ENCODE peak calls at places on chromosomes 13 and 19, in nine cellular contexts. R, K, Y, E, N, W, L, V and S are unnamed samples.

GRCh38 chr13:110396913-110397379 is 89.9 kb downstream of the COL4A2 start:
- DNase-seq in K (no peak), R (peak), Y (peak), V (no peak), L (peak), W (peak), N (peak), E (no peak), S (peak)

GRCh38 chr19:38551450-38551813 is 66.3 kb downstream of the MAP4K1 start:
- DNase-seq in E (no peak), W (no peak), L (no peak), V (peak), R (no peak), K (no peak), Y (no peak), N (no peak), S (no peak)

GRCh38 chr19:37896142-37896541 is 10.3 kb downstream of the WDR87 start:
- DNase-seq in N (no peak), L (no peak), R (no peak), E (no peak), K (no peak), V (no peak), W (no peak), Y (no peak), S (no peak)

GRCh38 chr19:18091217-18091608 is 4.5 kb upstream of the IL12RB1 start:
- DNase-seq in V (peak), R (no peak), Y (no peak), W (no peak), L (peak), K (peak), E (no peak), N (peak), S (no peak)

GRCh38 chr19:54707932-54708331 is 16.3 kb upstream of the KIR3DL3 start:
- DNase-seq in R (no peak), W (no peak), E (no peak), Y (no peak), K (no peak), N (no peak), V (peak), L (no peak), S (no peak)

GRCh38 chr19:17504030-17504429 is 7.4 kb upstream of the PGLS start:
- DNase-seq in K (no peak), E (no peak), L (no peak), N (no peak), W (peak), V (no peak), Y (no peak), R (no peak), S (no peak)

GRCh38 chr13:76889254-76889653 is 3.0 kb upstream of the KCTD12 start:
- DNase-seq in W (no peak), K (no peak), Y (no peak), N (no peak), E (no peak), V (no peak), L (no peak), R (peak), S (no peak)

GRCh38 chr19:7973883-7974282 is 30.4 kb upstream of the TIMM44 start:
- DNase-seq in V (no peak), R (no peak), K (no peak), N (peak), L (peak), Y (peak), E (no peak), W (no peak), S (no peak)

GRCh38 chr19:35075202-35076025 is 33.9 kb downstream of the HPN start:
- DNase-seq in E (no peak), V (no peak), Y (no peak), K (no peak), L (no peak), N (no peak), W (no peak), R (no peak), S (no peak)

GRCh38 chr13:42581427-42581826 is 7.5 kb downstream of the TNFSF11 start:
- DNase-seq in W (no peak), V (no peak), L (no peak), K (no peak), R (no peak), N (no peak), E (no peak), Y (no peak), S (no peak)

GRCh38 chr13:109719962-109720646 is 66.3 kb downstream of the IRS2 start:
- DNase-seq in N (no peak), V (no peak), R (no peak), Y (no peak), W (no peak), K (no peak), L (no peak), E (no peak), S (no peak)

GRCh38 chr13:67120872-67121531 is 109.1 kb downstream of the PCDH9 start:
- DNase-seq in L (no peak), R (peak), V (no peak), E (no peak), N (no peak), W (peak), K (no peak), Y (no peak), S (no peak)

GRCh38 chr13:25375727-25376358 is 4.1 kb downstream of the ATP8A2 start:
- DNase-seq in E (peak), R (peak), W (peak), K (peak), V (peak), L (peak), Y (no peak), N (no peak), S (no peak)

GRCh38 chr13:32212420-32212819 is 102.7 kb downstream of the ZAR1L start:
- DNase-seq in K (no peak), E (no peak), R (peak), V (no peak), Y (no peak), W (peak), N (no peak), L (no peak), S (no peak)

GRCh38 chr19:2291185-2291751 is 9.3 kb upstream of the PEAK3 start:
- DNase-seq in L (no peak), N (no peak), E (no peak), K (no peak), V (no peak), R (no peak), Y (peak), W (peak), S (no peak)

GRCh38 chr19:32372726-32373613 is 27.6 kb downstream of the ZNF507 start:
- DNase-seq in V (no peak), L (no peak), W (peak), Y (no peak), N (no peak), K (no peak), E (no peak), R (no peak), S (no peak)

GRCh38 chr13:25902946-25903345 is 148.9 kb downstream of the SHISA2 start:
- DNase-seq in E (no peak), K (no peak), Y (no peak), V (peak), L (no peak), W (no peak), R (no peak), N (no peak), S (no peak)

GRCh38 chr19:58543826-58544590 is at the start of gene TRIM28:
- DNase-seq in E (peak), V (peak), N (peak), W (peak), K (no peak), R (peak), Y (peak), L (no peak), S (peak)

GRCh38 chr13:41533266-41533665 is 75.9 kb downstream of the RGCC start:
- DNase-seq in L (no peak), W (no peak), K (no peak), V (no peak), N (no peak), R (no peak), E (no peak), Y (no peak), S (no peak)

GRCh38 chr19:17681505-17682125 is 6.5 kb downstream of the UNC13A start:
- DNase-seq in E (peak), K (peak), N (peak), R (peak), Y (peak), L (no peak), W (peak), V (no peak), S (peak)

GRCh38 chr13:37869756-37870488 is at the start of gene TRPC4:
- DNase-seq in L (no peak), R (peak), E (peak), W (peak), K (peak), N (peak), Y (peak), V (no peak), S (peak)

GRCh38 chr13:98896868-98897144 is 81.1 kb downstream of the DOCK9 start:
- DNase-seq in R (peak), W (no peak), E (no peak), Y (no peak), V (no peak), K (no peak), L (no peak), N (no peak), S (no peak)

GRCh38 chr13:58018020-58018419 is 386.5 kb downstream of the PCDH17 start:
- DNase-seq in W (no peak), L (no peak), Y (no peak), K (no peak), N (no peak), R (no peak), E (no peak), V (no peak), S (no peak)

GRCh38 chr13:25927966-25928365 is 123.8 kb downstream of the SHISA2 start:
- DNase-seq in K (no peak), L (no peak), W (no peak), N (no peak), E (no peak), R (no peak), V (no peak), Y (no peak), S (no peak)

GRCh38 chr13:74550039-74550438 is 415.8 kb upstream of the KLF12 start:
- DNase-seq in Y (no peak), W (no peak), V (no peak), N (no peak), K (no peak), E (no peak), R (peak), L (no peak), S (no peak)